ENCODE peak calls at places on chromosomes 4 and X, in four cellular contexts. W is astrocyte, H is GM12878, D is spleen. M is an unnamed sample.
A peak's percentile ranks its signal among the peaks of the same experiment; 100 is the strongest.

GRCh38 chrX:76148753-76149152 is 24.1 kb upstream of the PBDC1 start:
- DNase-seq in D (peak; percentile 84), H (peak; percentile 45), W (peak; percentile 20), M (no peak)

GRCh38 chr4:125085-125820 is 952 bp downstream of the ZNF718 start:
- DNase-seq in W (peak; percentile 31), H (no peak), D (peak; percentile 89), M (no peak)

GRCh38 chr4:168480991-168481588 is 798 bp upstream of the DDX60L start:
- DNase-seq in H (peak; percentile 16), W (peak; percentile 83), D (no peak), M (peak; percentile 46)

GRCh38 chrX:125289209-125289608 is 30.5 kb upstream of the TEX13C start:
- DNase-seq in H (no peak), D (no peak), W (no peak), M (no peak)

GRCh38 chrX:17968367-17968766 is 107.3 kb upstream of the RAI2 start:
- DNase-seq in W (no peak), D (no peak), H (no peak), M (no peak)

GRCh38 chrX:108165349-108166111 is 74.0 kb downstream of the ATG4A start:
- DNase-seq in H (no peak), D (no peak), W (peak; percentile 21), M (no peak)

GRCh38 chr4:170305627-170306026 is 215.9 kb upstream of the AADAT start:
- DNase-seq in D (no peak), W (no peak), H (no peak), M (no peak)

GRCh38 chrX:72258174-72258573 is 18.9 kb downstream of the RPS4X start:
- DNase-seq in W (peak; percentile 62), D (no peak), H (no peak), M (peak; percentile 38)

GRCh38 chr4:112552668-112553067 is 36.7 kb upstream of the NEUROG2 start:
- DNase-seq in H (no peak), D (no peak), W (peak; percentile 64), M (no peak)

GRCh38 chr4:68176500-68176899 is 46.8 kb upstream of the TMPRSS11F start:
- DNase-seq in W (no peak), H (no peak), D (no peak), M (no peak)

GRCh38 chr4:81030617-81031388 is at the start of gene BMP3:
- DNase-seq in D (peak; percentile 73), W (peak; percentile 23), H (no peak), M (no peak)

GRCh38 chr4:88137112-88137511 is 21.3 kb downstream of the ABCG2 start:
- DNase-seq in D (no peak), W (peak; percentile 59), H (no peak), M (no peak)

GRCh38 chr4:54837576-54838140 is 179.9 kb downstream of the KIT start:
- DNase-seq in H (no peak), D (no peak), W (no peak), M (no peak)

GRCh38 chr4:81786063-81786763 is 314.5 kb upstream of the RASGEF1B start:
- DNase-seq in W (no peak), D (no peak), H (no peak), M (no peak)

GRCh38 chr4:65450899-65451298 is 219.4 kb downstream of the EPHA5 start:
- DNase-seq in D (no peak), H (no peak), W (no peak), M (no peak)

DNA sequence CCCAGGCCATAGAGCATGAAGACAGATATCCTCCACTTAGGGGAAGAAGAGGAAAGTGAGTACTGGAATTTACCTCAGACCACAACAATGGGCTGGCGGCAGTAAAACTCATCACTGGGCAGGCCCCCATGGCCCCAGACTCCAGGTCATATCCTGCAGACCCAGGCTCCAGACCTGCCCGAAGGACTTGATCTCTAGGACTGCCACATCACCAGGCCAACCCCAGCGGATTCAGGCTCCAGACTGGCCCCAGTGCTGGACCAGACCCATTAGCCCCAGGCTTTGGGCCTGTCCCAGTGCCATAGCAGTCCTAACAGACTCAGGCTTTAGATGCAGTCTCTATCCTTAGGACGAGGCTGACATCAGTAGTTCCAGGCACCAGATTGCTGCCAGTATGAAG is 190.6 kb downstream of the DLG3 start:
- DNase-seq in H (no peak), D (no peak), W (no peak), M (no peak)
- TF ChIP-seq CTCF in H (no peak), D (no peak), W (no peak), M (no peak)

GRCh38 chrX:101395789-101396188 is 5.0 kb downstream of the RPL36A start:
- DNase-seq in H (no peak), D (no peak), W (no peak), M (no peak)
- H3K36me3 ChIP-seq in H (no peaks in the 10 kb centered on the region), D (no peaks in the 10 kb centered on the region), W (peaks cover 18% of the 10 kb centered on the region), M (no peaks in the 10 kb centered on the region)

GRCh38 chr4:7971881-7972500 is 32.3 kb upstream of the AFAP1 start:
- DNase-seq in D (no peak), W (no peak), H (no peak), M (no peak)

GRCh38 chr4:7971159-7971631 is 31.5 kb upstream of the AFAP1 start:
- DNase-seq in D (no peak), H (no peak), W (no peak), M (no peak)

GRCh38 chr4:7968262-7968896 is 28.7 kb upstream of the AFAP1 start:
- DNase-seq in D (no peak), W (no peak), H (no peak), M (no peak)

GRCh38 chr4:7967501-7968261 is 28.0 kb upstream of the AFAP1 start:
- DNase-seq in W (peak; percentile 64), D (no peak), H (no peak), M (no peak)

DNA sequence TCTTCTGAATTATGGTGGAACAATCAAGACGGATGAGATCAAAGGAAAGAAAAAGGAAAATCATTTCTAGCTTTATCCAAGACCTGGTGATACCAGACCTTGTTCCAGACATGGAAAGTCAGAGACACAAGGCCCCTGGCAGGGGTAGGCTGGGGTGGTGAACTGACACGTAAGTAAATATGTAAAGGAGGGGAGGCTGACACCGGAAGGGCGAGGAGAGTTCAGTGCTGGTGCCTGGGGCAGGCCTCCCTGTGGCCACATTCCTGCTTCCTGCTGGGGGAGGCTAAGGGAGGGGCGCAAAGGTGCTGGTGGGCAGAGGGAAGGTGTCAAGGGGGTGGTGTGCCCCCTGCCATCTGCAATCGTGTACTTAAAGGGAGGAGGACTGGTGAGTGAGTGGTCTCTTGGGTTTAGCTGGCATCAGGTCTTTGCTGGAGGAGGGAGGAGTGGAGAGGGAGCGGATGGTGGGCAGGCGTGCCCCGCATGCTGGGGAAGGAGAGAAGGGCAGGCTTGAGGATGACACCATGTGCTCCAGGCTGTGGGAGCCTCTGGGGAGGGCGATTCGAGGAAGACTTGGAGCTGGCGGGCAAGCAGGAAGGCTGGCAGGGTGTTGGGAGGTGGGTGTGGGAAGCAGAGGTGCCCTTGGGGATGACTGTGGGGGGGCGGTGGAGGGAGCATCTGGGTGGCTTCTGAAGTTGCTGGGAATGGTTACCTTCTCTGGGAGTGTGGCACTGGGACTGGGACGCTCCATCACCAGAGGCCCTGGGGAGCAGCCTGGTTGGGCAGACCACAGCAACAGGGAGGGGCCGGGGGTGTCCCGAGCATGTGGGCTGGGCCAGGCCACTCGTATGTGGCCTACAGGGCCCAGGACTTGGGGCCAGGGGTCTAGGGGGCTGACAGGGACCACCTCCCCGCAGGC is 30.6 kb upstream of the AFAP1 start:
- DNase-seq in H (no peak), D (peak; percentile 82), W (peak; percentile 74), M (no peak)
- H3K4me3 ChIP-seq in H (peak overlapping the region; percentile 39), D (no peak overlapping the region), W (no peak overlapping the region), M (no peak overlapping the region)

GRCh38 chrX:73401591-73402266 is 45.1 kb upstream of the CDX4 start:
- DNase-seq in W (no peak), D (no peak), H (no peak), M (no peak)

GRCh38 chrX:73398185-73398914 is 48.5 kb upstream of the CDX4 start:
- DNase-seq in H (no peak), D (no peak), W (no peak), M (no peak)

DNA sequence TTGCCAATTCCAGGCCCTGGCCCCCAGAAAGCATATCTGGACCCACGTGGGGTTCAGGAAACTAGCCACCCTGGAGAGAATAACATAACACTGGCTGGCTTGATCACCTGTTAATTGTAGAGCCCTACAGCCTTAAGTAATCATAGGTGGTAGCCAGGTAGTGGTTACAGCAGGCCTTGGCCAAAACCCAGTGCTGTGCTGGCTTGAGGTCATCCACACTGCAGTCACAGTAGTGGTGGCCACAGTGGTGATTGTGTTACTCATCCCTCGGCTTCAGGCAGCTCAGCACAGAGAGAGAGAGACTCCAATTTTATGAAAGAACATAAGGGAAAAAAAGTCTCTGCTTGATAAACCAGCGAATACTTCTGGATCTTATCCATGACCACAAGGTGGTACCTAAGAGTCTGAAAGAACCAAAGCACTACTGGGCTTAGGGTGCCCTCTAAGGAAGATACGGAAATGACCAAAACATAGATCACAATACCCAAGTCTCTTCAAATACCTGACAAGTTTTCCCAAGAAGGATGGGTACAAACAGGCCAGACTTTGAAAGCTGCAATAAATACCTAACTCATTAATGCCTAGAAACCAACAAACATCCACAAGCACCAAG is 46.6 kb upstream of the CDX4 start:
- DNase-seq in H (no peak), W (no peak), D (no peak), M (no peak)
- TF ChIP-seq CTCF in H (no peak), W (no peak), D (no peak), M (no peak)

GRCh38 chrX:54551801-54552200 is 21.8 kb downstream of the GNL3L start:
- DNase-seq in D (no peak), W (no peak), H (no peak), M (no peak)

GRCh38 chrX:54550821-54551220 is 20.8 kb downstream of the GNL3L start:
- DNase-seq in W (no peak), D (no peak), H (no peak), M (no peak)
- H3K36me3 ChIP-seq in W (peaks cover 8% of the 10 kb centered on the region), D (peaks cover 57% of the 10 kb centered on the region), H (peaks cover 10% of the 10 kb centered on the region), M (peaks cover 17% of the 10 kb centered on the region)

GRCh38 chr4:74794341-74794801 is at the start of gene BTC:
- DNase-seq in H (no peak), W (no peak), D (no peak), M (no peak)
- H3K4me3 ChIP-seq in H (no peak within 1 kb of the TSS), W (peak within 1 kb of the TSS; percentile 64), D (peak within 1 kb of the TSS; percentile 30), M (peak within 1 kb of the TSS; percentile 38)

GRCh38 chr4:86788826-86789225 is 60.4 kb downstream of the SLC10A6 start:
- DNase-seq in H (no peak), D (no peak), W (no peak), M (no peak)

DNA sequence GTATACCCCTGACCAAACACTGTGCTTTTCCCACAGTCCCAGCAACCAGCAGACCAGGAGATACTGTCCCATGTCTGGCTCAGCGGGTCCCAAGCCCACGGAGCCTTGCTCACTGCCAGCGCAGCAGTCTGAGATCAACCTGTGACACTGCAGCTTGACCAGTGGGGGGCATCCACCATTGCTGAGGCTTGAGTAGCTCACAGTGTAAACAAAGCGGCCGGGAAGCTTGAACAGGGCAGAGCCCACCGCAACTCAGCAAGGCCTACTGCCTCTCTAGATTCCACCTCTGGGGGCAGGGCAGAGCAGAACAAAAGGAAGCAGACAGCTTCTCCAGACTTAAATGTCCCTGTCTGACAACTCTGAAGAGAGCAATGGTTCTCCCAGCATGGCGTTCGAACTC is 58.1 kb downstream of the SLC10A6 start:
- DNase-seq in W (no peak), D (no peak), H (no peak), M (no peak)
- TF ChIP-seq CTCF in W (no peak), D (no peak), H (no peak), M (peak; percentile 7)

M was measured in BJ.